ENCODE peak calls at places on chromosomes 2 and 18, in eight cellular contexts. Q is esophagus squamous epithelium, W is IMR-90, S is GM12865, E is adrenal gland, D is GM13976, L is K562, C is GM12864. F is an unnamed sample.

GRCh38 chr2:165610591-165611029 is 141.1 kb downstream of the CSRNP3 start:
- DNase-seq in Q (no peak), W (no peak), S (no peak), E (no peak), D (no peak), L (no peak), C (no peak), F (no peak)

GRCh38 chr2:54549912-54550518 is 93.9 kb downstream of the SPTBN1 start:
- DNase-seq in Q (no peak), W (no peak), S (no peak), E (peak), D (no peak), L (no peak), C (no peak), F (no peak)

GRCh38 chr2:136874258-136874657 is 108.9 kb downstream of the THSD7B start:
- DNase-seq in Q (no peak), W (no peak), S (peak), E (no peak), D (no peak), L (no peak), C (no peak), F (no peak)

GRCh38 chr2:100786297-100786658 is 33.7 kb upstream of the NPAS2 start:
- DNase-seq in Q (no peak), W (peak), S (no peak), E (peak), D (no peak), L (no peak), C (no peak), F (no peak)

GRCh38 chr18:10892801-10893595 is 256.4 kb downstream of the PIEZO2 start:
- DNase-seq in Q (no peak), W (peak), S (no peak), E (no peak), D (no peak), L (no peak), C (no peak), F (no peak)

GRCh38 chr2:238046871-238047270 is 13.9 kb upstream of the SCLY start:
- DNase-seq in Q (no peak), W (no peak), S (no peak), E (no peak), D (no peak), L (no peak), C (no peak), F (no peak)

GRCh38 chr2:113136828-113137775 is 9.7 kb downstream of the IL1RN start:
- DNase-seq in Q (no peak), W (peak), S (peak), E (no peak), D (peak), L (peak), C (no peak), F (no peak)

GRCh38 chr2:109375131-109375561 is 238.6 kb downstream of the SEPTIN10 start:
- DNase-seq in Q (no peak), W (no peak), S (no peak), E (no peak), D (no peak), L (no peak), C (no peak), F (no peak)

GRCh38 chr2:85704800-85705679 is 10.9 kb downstream of the GNLY start:
- DNase-seq in Q (no peak), W (no peak), S (peak), E (no peak), D (peak), L (no peak), C (no peak), F (peak)

GRCh38 chr2:2706306-2706705 is 375.2 kb upstream of the MYT1L start:
- DNase-seq in Q (no peak), W (no peak), S (no peak), E (no peak), D (no peak), L (no peak), C (no peak), F (no peak)

GRCh38 chr2:2705871-2706270 is 374.8 kb upstream of the MYT1L start:
- DNase-seq in Q (no peak), W (no peak), S (no peak), E (no peak), D (no peak), L (no peak), C (no peak), F (no peak)

GRCh38 chr2:2703792-2704191 is 372.7 kb upstream of the MYT1L start:
- DNase-seq in Q (no peak), W (no peak), S (no peak), E (no peak), D (no peak), L (no peak), C (no peak), F (no peak)

GRCh38 chr2:2703127-2703526 is 372.1 kb upstream of the MYT1L start:
- DNase-seq in Q (no peak), W (no peak), S (no peak), E (no peak), D (no peak), L (no peak), C (no peak), F (no peak)

GRCh38 chr2:2704380-2705093 is 373.5 kb upstream of the MYT1L start:
- DNase-seq in Q (no peak), W (no peak), S (no peak), E (no peak), D (no peak), L (no peak), C (no peak), F (no peak)
- TF ChIP-seq CTCF in Q (no peak), W (no peak), S (no peak), E (no peak), D (no peak), L (no peak), C (no peak), F (no peak)

GRCh38 chr18:59631583-59632181 is 65.5 kb downstream of the CCBE1 start:
- DNase-seq in Q (no peak), W (peak), S (peak), E (no peak), D (peak), L (no peak), C (no peak), F (no peak)
- TF ChIP-seq CTCF in Q (no peak), W (peak), S (peak), E (peak), D (peak), L (peak), C (peak), F (no peak)

GRCh38 chr18:47175895-47176575 is at the start of gene IER3IP1:
- DNase-seq in Q (peak), W (peak), S (peak), E (peak), D (peak), L (peak), C (peak), F (peak)
- TF ChIP-seq CTCF in Q (no peak), W (no peak), S (no peak), E (no peak), D (no peak), L (no peak), C (peak), F (no peak)

GRCh38 chr18:30652377-30652776 is 390.2 kb downstream of the DSC3 start:
- DNase-seq in Q (no peak), W (no peak), S (no peak), E (no peak), D (no peak), L (no peak), C (no peak), F (no peak)

GRCh38 chr18:30650499-30650898 is 392.0 kb downstream of the DSC3 start:
- DNase-seq in Q (no peak), W (no peak), S (no peak), E (no peak), D (no peak), L (no peak), C (no peak), F (no peak)
- TF ChIP-seq CTCF in Q (no peak), W (no peak), S (no peak), E (no peak), D (no peak), L (no peak), C (no peak), F (no peak)

DNA sequence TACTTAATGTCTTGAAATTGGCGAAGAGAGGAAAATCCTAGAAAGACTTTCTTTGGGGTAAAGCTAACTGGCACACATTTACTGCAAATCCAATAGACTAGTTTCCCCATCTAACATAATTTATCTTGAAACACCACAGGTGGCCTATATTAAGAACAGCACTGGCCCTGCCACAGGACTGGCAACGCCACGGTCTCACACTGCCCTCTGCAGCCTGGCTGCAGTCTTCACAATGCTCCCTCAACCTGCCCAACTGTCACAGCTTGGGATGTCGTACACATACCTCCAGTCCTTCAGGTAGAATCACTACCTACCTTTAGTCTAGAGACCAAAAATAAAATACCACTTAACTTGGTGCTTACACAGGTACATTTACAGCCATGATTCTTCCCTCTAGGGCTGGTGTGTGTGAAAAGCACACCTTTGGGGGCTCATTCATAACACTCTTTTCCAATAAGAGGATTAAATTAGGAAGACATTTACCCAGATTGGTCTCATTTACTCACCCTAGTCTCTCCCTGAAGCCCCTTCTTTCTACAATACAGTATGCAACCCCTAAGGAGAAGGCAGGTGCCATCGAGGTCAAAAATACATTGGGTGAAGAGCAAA is 222.2 kb downstream of the C1D start:
- DNase-seq in Q (no peak), W (peak), S (peak), E (peak), D (peak), L (peak), C (peak), F (peak)
- TF ChIP-seq CTCF in Q (peak), W (peak), S (peak), E (peak), D (peak), L (peak), C (peak), F (peak)